ENCODE peak calls at places on chromosomes 2 and 18, in six cellular contexts. One of them, this sample, is unnamed.

GRCh38 chr2:26754972-26755670 is 9.0 kb upstream of the SLC35F6 start:
- DNase-seq in mesenteric fat pad: no peak
- DNase-seq in CD14-positive monocyte: no peak
- DNase-seq in GM10248: no peak
- DNase-seq in ACHN: peak
- DNase-seq in EH: no peak
- DNase-seq in this sample: no peak

GRCh38 chr2:10524841-10525572 is 76.9 kb upstream of the ODC1 start:
- DNase-seq in CD14-positive monocyte: no peak
- DNase-seq in EH: no peak
- DNase-seq in mesenteric fat pad: peak
- DNase-seq in ACHN: no peak
- DNase-seq in GM10248: no peak
- DNase-seq in this sample: no peak

GRCh38 chr2:191345788-191346187 is 100.6 kb downstream of the MYO1B start:
- DNase-seq in ACHN: peak
- DNase-seq in CD14-positive monocyte: no peak
- DNase-seq in EH: peak
- DNase-seq in GM10248: no peak
- DNase-seq in mesenteric fat pad: no peak
- DNase-seq in this sample: peak

GRCh38 chr2:70527447-70528080 is 26.1 kb downstream of the TGFA start:
- DNase-seq in CD14-positive monocyte: no peak
- DNase-seq in ACHN: peak
- DNase-seq in EH: no peak
- DNase-seq in mesenteric fat pad: no peak
- DNase-seq in GM10248: no peak
- DNase-seq in this sample: peak

GRCh38 chr2:174007010-174007409 is 41.8 kb upstream of the SP3 start:
- DNase-seq in EH: no peak
- DNase-seq in mesenteric fat pad: no peak
- DNase-seq in GM10248: no peak
- DNase-seq in ACHN: no peak
- DNase-seq in CD14-positive monocyte: no peak
- DNase-seq in this sample: no peak

GRCh38 chr2:183204397-183204796 is 80.2 kb downstream of the NUP35 start:
- DNase-seq in ACHN: no peak
- DNase-seq in EH: no peak
- DNase-seq in mesenteric fat pad: no peak
- DNase-seq in GM10248: no peak
- DNase-seq in CD14-positive monocyte: no peak
- DNase-seq in this sample: no peak

GRCh38 chr18:40935423-40935822 is 1019.6 kb upstream of the PIK3C3 start:
- DNase-seq in mesenteric fat pad: no peak
- DNase-seq in ACHN: peak
- DNase-seq in CD14-positive monocyte: no peak
- DNase-seq in EH: peak
- DNase-seq in GM10248: no peak
- DNase-seq in this sample: peak

GRCh38 chr2:176854062-176854461 is 358.5 kb upstream of the HNRNPA3 start:
- DNase-seq in EH: no peak
- DNase-seq in mesenteric fat pad: no peak
- DNase-seq in GM10248: no peak
- DNase-seq in ACHN: no peak
- DNase-seq in CD14-positive monocyte: no peak
- DNase-seq in this sample: no peak

GRCh38 chr2:164023896-164024295 is 288.1 kb upstream of the FIGN start:
- DNase-seq in mesenteric fat pad: no peak
- DNase-seq in ACHN: no peak
- DNase-seq in GM10248: no peak
- DNase-seq in EH: no peak
- DNase-seq in CD14-positive monocyte: no peak
- DNase-seq in this sample: no peak

GRCh38 chr2:120736202-120736954 is 710 bp downstream of the GLI2 start:
- DNase-seq in mesenteric fat pad: peak
- DNase-seq in ACHN: no peak
- DNase-seq in CD14-positive monocyte: no peak
- DNase-seq in GM10248: no peak
- DNase-seq in EH: peak
- DNase-seq in this sample: peak

GRCh38 chr2:88283886-88284511 is 113.9 kb downstream of the THNSL2 start:
- DNase-seq in GM10248: no peak
- DNase-seq in ACHN: no peak
- DNase-seq in EH: no peak
- DNase-seq in mesenteric fat pad: no peak
- DNase-seq in CD14-positive monocyte: no peak
- DNase-seq in this sample: no peak

GRCh38 chr2:6082619-6083018 is 390.4 kb downstream of the SOX11 start:
- DNase-seq in CD14-positive monocyte: no peak
- DNase-seq in mesenteric fat pad: no peak
- DNase-seq in ACHN: no peak
- DNase-seq in EH: no peak
- DNase-seq in GM10248: no peak
- DNase-seq in this sample: no peak

GRCh38 chr18:3747176-3747973 is 297.4 kb downstream of the TGIF1 start:
- DNase-seq in CD14-positive monocyte: peak
- DNase-seq in mesenteric fat pad: no peak
- DNase-seq in GM10248: no peak
- DNase-seq in EH: no peak
- DNase-seq in ACHN: no peak
- DNase-seq in this sample: peak

GRCh38 chr18:79817607-79817998 is 19.9 kb downstream of the KCNG2 start:
- DNase-seq in GM10248: no peak
- DNase-seq in mesenteric fat pad: peak
- DNase-seq in ACHN: no peak
- DNase-seq in CD14-positive monocyte: no peak
- DNase-seq in EH: no peak
- DNase-seq in this sample: no peak

GRCh38 chr18:58682429-58683069 is 11.3 kb downstream of the MALT1 start:
- DNase-seq in CD14-positive monocyte: no peak
- DNase-seq in GM10248: no peak
- DNase-seq in ACHN: peak
- DNase-seq in EH: peak
- DNase-seq in mesenteric fat pad: no peak
- DNase-seq in this sample: peak

GRCh38 chr2:32627441-32627900 is 379 bp upstream of the TTC27 start:
- DNase-seq in CD14-positive monocyte: peak
- DNase-seq in ACHN: peak
- DNase-seq in EH: peak
- DNase-seq in GM10248: no peak
- DNase-seq in mesenteric fat pad: no peak
- DNase-seq in this sample: peak

GRCh38 chr2:143903172-143903856 is 616.6 kb downstream of the ZEB2 start:
- DNase-seq in CD14-positive monocyte: no peak
- DNase-seq in GM10248: no peak
- DNase-seq in ACHN: no peak
- DNase-seq in EH: no peak
- DNase-seq in mesenteric fat pad: no peak
- DNase-seq in this sample: no peak

GRCh38 chr18:9814431-9814830 is 71.3 kb upstream of the TXNDC2 start:
- DNase-seq in mesenteric fat pad: no peak
- DNase-seq in CD14-positive monocyte: no peak
- DNase-seq in EH: peak
- DNase-seq in ACHN: peak
- DNase-seq in GM10248: no peak
- DNase-seq in this sample: peak

GRCh38 chr2:202039278-202040100 is 5.8 kb downstream of the FZD7 start:
- DNase-seq in CD14-positive monocyte: no peak
- DNase-seq in mesenteric fat pad: no peak
- DNase-seq in GM10248: no peak
- DNase-seq in ACHN: no peak
- DNase-seq in EH: peak
- DNase-seq in this sample: peak

GRCh38 chr2:101828267-101829017 is 130.9 kb downstream of the MAP4K4 start:
- DNase-seq in mesenteric fat pad: no peak
- DNase-seq in GM10248: no peak
- DNase-seq in ACHN: no peak
- DNase-seq in CD14-positive monocyte: no peak
- DNase-seq in EH: peak
- DNase-seq in this sample: no peak

GRCh38 chr2:555164-555922 is 121.9 kb downstream of the TMEM18 start:
- DNase-seq in EH: no peak
- DNase-seq in mesenteric fat pad: peak
- DNase-seq in CD14-positive monocyte: no peak
- DNase-seq in GM10248: no peak
- DNase-seq in ACHN: no peak
- DNase-seq in this sample: no peak

GRCh38 chr2:26172189-26172865 is 561 bp upstream of the GAREM2 start:
- DNase-seq in EH: no peak
- DNase-seq in CD14-positive monocyte: no peak
- DNase-seq in ACHN: no peak
- DNase-seq in GM10248: no peak
- DNase-seq in mesenteric fat pad: peak
- DNase-seq in this sample: no peak

GRCh38 chr2:7458066-7458465 is 540.9 kb downstream of the RNF144A start:
- DNase-seq in mesenteric fat pad: no peak
- DNase-seq in ACHN: no peak
- DNase-seq in GM10248: no peak
- DNase-seq in EH: no peak
- DNase-seq in CD14-positive monocyte: no peak
- DNase-seq in this sample: no peak

GRCh38 chr2:128271891-128272585 is 46.6 kb downstream of the HS6ST1 start:
- DNase-seq in GM10248: no peak
- DNase-seq in ACHN: no peak
- DNase-seq in EH: no peak
- DNase-seq in mesenteric fat pad: no peak
- DNase-seq in CD14-positive monocyte: no peak
- DNase-seq in this sample: no peak

GRCh38 chr18:22194151-22194598 is 24.8 kb downstream of the GATA6 start:
- DNase-seq in EH: no peak
- DNase-seq in CD14-positive monocyte: no peak
- DNase-seq in GM10248: no peak
- DNase-seq in mesenteric fat pad: no peak
- DNase-seq in ACHN: no peak
- DNase-seq in this sample: no peak

GRCh38 chr2:233240897-233241296 is 10.6 kb upstream of the ATG16L1 start:
- DNase-seq in CD14-positive monocyte: no peak
- DNase-seq in mesenteric fat pad: no peak
- DNase-seq in EH: no peak
- DNase-seq in ACHN: no peak
- DNase-seq in GM10248: peak
- DNase-seq in this sample: peak

GRCh38 chr2:150135223-150135883 is 352.1 kb downstream of the RND3 start:
- DNase-seq in EH: no peak
- DNase-seq in GM10248: no peak
- DNase-seq in ACHN: peak
- DNase-seq in mesenteric fat pad: no peak
- DNase-seq in CD14-positive monocyte: no peak
- DNase-seq in this sample: no peak

GRCh38 chr2:170814551-170815245 is 2.0 kb upstream of the GAD1 start:
- DNase-seq in ACHN: no peak
- DNase-seq in mesenteric fat pad: no peak
- DNase-seq in CD14-positive monocyte: no peak
- DNase-seq in EH: no peak
- DNase-seq in GM10248: no peak
- DNase-seq in this sample: no peak

GRCh38 chr18:72325307-72325706 is 218.8 kb downstream of the CBLN2 start:
- DNase-seq in CD14-positive monocyte: no peak
- DNase-seq in GM10248: no peak
- DNase-seq in ACHN: no peak
- DNase-seq in EH: no peak
- DNase-seq in mesenteric fat pad: no peak
- DNase-seq in this sample: no peak

GRCh38 chr2:144509001-144509545 is 10.8 kb downstream of the ZEB2 start:
- DNase-seq in CD14-positive monocyte: no peak
- DNase-seq in ACHN: peak
- DNase-seq in mesenteric fat pad: no peak
- DNase-seq in GM10248: no peak
- DNase-seq in EH: no peak
- DNase-seq in this sample: peak

GRCh38 chr2:101999122-101999789 is 7.5 kb downstream of the IL1R2 start:
- DNase-seq in GM10248: no peak
- DNase-seq in EH: no peak
- DNase-seq in CD14-positive monocyte: peak
- DNase-seq in ACHN: peak
- DNase-seq in mesenteric fat pad: no peak
- DNase-seq in this sample: no peak

GRCh38 chr2:219946529-219946928 is 319.1 kb downstream of the SLC4A3 start:
- DNase-seq in ACHN: no peak
- DNase-seq in EH: no peak
- DNase-seq in CD14-positive monocyte: no peak
- DNase-seq in GM10248: no peak
- DNase-seq in mesenteric fat pad: no peak
- DNase-seq in this sample: no peak

GRCh38 chr2:20381457-20381856 is 30.8 kb upstream of the PUM2 start:
- DNase-seq in mesenteric fat pad: no peak
- DNase-seq in GM10248: no peak
- DNase-seq in ACHN: no peak
- DNase-seq in EH: peak
- DNase-seq in CD14-positive monocyte: no peak
- DNase-seq in this sample: peak